ENCODE peak calls at places on chromosomes 4 and X, in six cellular contexts. P, B, G, K, Q and D are unnamed samples.

GRCh38 chrX:119552508-119552907 is 12.7 kb downstream of the STEEP1 start:
- DNase-seq in P (no peak), B (peak; percentile 50), G (no peak), K (no peak), Q (peak; percentile 54), D (no peak)

GRCh38 chr4:53809816-53810215 is 218.5 kb upstream of the LNX1 start:
- DNase-seq in P (no peak), B (no peak), G (no peak), K (no peak), Q (no peak), D (no peak)

GRCh38 chr4:154471924-154472323 is 19.7 kb downstream of the DCHS2 start:
- DNase-seq in P (no peak), B (peak; percentile 22), G (no peak), K (no peak), Q (no peak), D (no peak)

GRCh38 chr4:8472689-8473197 is 32.2 kb downstream of the TRMT44 start:
- DNase-seq in P (no peak), B (peak; percentile 96), G (peak; percentile 46), K (peak; percentile 34), Q (peak; percentile 99), D (peak; percentile 97)

GRCh38 chr4:150139297-150139696 is 61.1 kb downstream of the DCLK2 start:
- DNase-seq in P (no peak), B (no peak), G (no peak), K (no peak), Q (no peak), D (peak; percentile 57)

GRCh38 chr4:92483341-92483740 is 179.6 kb downstream of the GRID2 start:
- DNase-seq in P (no peak), B (no peak), G (no peak), K (no peak), Q (no peak), D (no peak)

GRCh38 chr4:36509816-36510215 is 228.4 kb downstream of the DTHD1 start:
- DNase-seq in P (no peak), B (no peak), G (no peak), K (no peak), Q (no peak), D (no peak)

GRCh38 chrX:17833954-17834353 is 27.1 kb downstream of the RAI2 start:
- DNase-seq in P (no peak), B (no peak), G (no peak), K (no peak), Q (no peak), D (no peak)

GRCh38 chrX:49059209-49060191 is 701 bp downstream of the CCDC120 start:
- DNase-seq in P (no peak), B (no peak), G (no peak), K (no peak), Q (no peak), D (peak; percentile 73)

GRCh38 chr4:20046179-20046578 is 205.5 kb upstream of the SLIT2 start:
- DNase-seq in P (no peak), B (no peak), G (no peak), K (no peak), Q (no peak), D (no peak)

GRCh38 chrX:48905090-48905790 is 6.2 kb downstream of the SLC35A2 start:
- DNase-seq in P (no peak), B (no peak), G (no peak), K (no peak), Q (no peak), D (peak; percentile 38)

GRCh38 chrX:123256378-123256777 is 72.3 kb downstream of the GRIA3 start:
- DNase-seq in P (no peak), B (no peak), G (no peak), K (no peak), Q (no peak), D (peak; percentile 62)

GRCh38 chrX:57821703-57822375 is 88.4 kb downstream of the ZXDA start:
- DNase-seq in P (peak; percentile 24), B (peak; percentile 61), G (no peak), K (peak; percentile 41), Q (peak; percentile 55), D (no peak)

GRCh38 chr4:93285346-93285745 is 543.2 kb upstream of the ATOH1 start:
- DNase-seq in P (no peak), B (no peak), G (no peak), K (no peak), Q (no peak), D (no peak)

GRCh38 chrX:150643958-150644357 is 49.2 kb upstream of the MTMR1 start:
- DNase-seq in P (no peak), B (no peak), G (no peak), K (no peak), Q (no peak), D (no peak)

GRCh38 chr4:185119927-185120630 is 23.0 kb upstream of the SLC25A4 start:
- DNase-seq in P (no peak), B (no peak), G (no peak), K (no peak), Q (peak; percentile 27), D (no peak)

GRCh38 chrX:6456196-6456595 is 78.7 kb downstream of the VCX3A start:
- DNase-seq in P (no peak), B (no peak), G (no peak), K (no peak), Q (no peak), D (no peak)

GRCh38 chr4:42391356-42391675 is 6.0 kb upstream of the SHISA3 start:
- DNase-seq in P (no peak), B (no peak), G (no peak), K (no peak), Q (no peak), D (no peak)

GRCh38 chr4:15479913-15480185 is 10.2 kb downstream of the CC2D2A start:
- DNase-seq in P (no peak), B (peak; percentile 93), G (no peak), K (no peak), Q (peak; percentile 91), D (peak; percentile 74)

GRCh38 chr4:174134361-174134760 is 149.1 kb downstream of the FBXO8 start:
- DNase-seq in P (no peak), B (peak; percentile 36), G (no peak), K (no peak), Q (no peak), D (no peak)

GRCh38 chr4:186037692-186038658 is 31.0 kb upstream of the TLR3 start:
- DNase-seq in P (peak; percentile 67), B (peak; percentile 85), G (no peak), K (peak; percentile 89), Q (peak; percentile 80), D (peak; percentile 89)

GRCh38 chr4:7034262-7035081 is 8.7 kb upstream of the TADA2B start:
- DNase-seq in P (peak; percentile 71), B (peak; percentile 24), G (peak; percentile 89), K (no peak), Q (peak; percentile 67), D (peak; percentile 96)

GRCh38 chr4:75327804-75328512 is 186.2 kb downstream of the RCHY1 start:
- DNase-seq in P (peak; percentile 13), B (peak; percentile 27), G (no peak), K (no peak), Q (no peak), D (peak; percentile 57)

GRCh38 chrX:40244980-40245379 is 147.2 kb upstream of the BCOR start:
- DNase-seq in P (no peak), B (peak; percentile 23), G (no peak), K (no peak), Q (peak; percentile 14), D (no peak)

GRCh38 chr4:147547314-147548056 is 66.6 kb downstream of the EDNRA start:
- DNase-seq in P (no peak), B (peak; percentile 88), G (no peak), K (no peak), Q (peak; percentile 88), D (no peak)

GRCh38 chrX:2921750-2922149 is 7.4 kb downstream of the ARSD start:
- DNase-seq in P (no peak), B (no peak), G (peak; percentile 12), K (no peak), Q (no peak), D (no peak)

GRCh38 chr4:24529555-24529954 is 54.8 kb downstream of the DHX15 start:
- DNase-seq in P (no peak), B (no peak), G (no peak), K (no peak), Q (no peak), D (no peak)
- H3K36me3 ChIP-seq in P (peaks cover 20% of the 10 kb centered on the region), B (peaks cover 10% of the 10 kb centered on the region), G (peaks cover 13% of the 10 kb centered on the region), K (no peaks in the 10 kb centered on the region), Q (peaks cover 14% of the 10 kb centered on the region), D (peaks cover 57% of the 10 kb centered on the region)

GRCh38 chr4:27016551-27016950 is 155.9 kb downstream of the STIM2 start:
- DNase-seq in P (no peak), B (no peak), G (no peak), K (no peak), Q (peak; percentile 50), D (no peak)
- H3K4me3 ChIP-seq in P (no peak overlapping the region), B (no peak overlapping the region), G (no peak overlapping the region), K (no peak overlapping the region), Q (no peak overlapping the region), D (no peak overlapping the region)

GRCh38 chr4:1975391-1975801 is 33.4 kb downstream of the NELFA start:
- DNase-seq in P (peak; percentile 4), B (no peak), G (no peak), K (no peak), Q (no peak), D (peak; percentile 76)
- H3K36me3 ChIP-seq in P (peaks cover 13% of the 10 kb centered on the region), B (peaks cover 40% of the 10 kb centered on the region), G (peaks cover 4% of the 10 kb centered on the region), K (peaks cover 12% of the 10 kb centered on the region), Q (peaks cover 61% of the 10 kb centered on the region), D (peaks cover 83% of the 10 kb centered on the region)

GRCh38 chr4:48490680-48491513 is 845 bp downstream of the ZAR1 start:
- DNase-seq in P (no peak), B (no peak), G (peak; percentile 63), K (no peak), Q (no peak), D (peak; percentile 78)

GRCh38 chr4:48489683-48490011 is 405 bp upstream of the ZAR1 start:
- DNase-seq in P (no peak), B (no peak), G (peak; percentile 47), K (no peak), Q (no peak), D (peak; percentile 77)

GRCh38 chr4:48491514-48492176 is 1.6 kb downstream of the ZAR1 start:
- DNase-seq in P (no peak), B (no peak), G (no peak), K (no peak), Q (no peak), D (peak; percentile 46)

GRCh38 chr4:48493485-48494100 is 3.5 kb downstream of the ZAR1 start:
- DNase-seq in P (no peak), B (peak; percentile 11), G (no peak), K (no peak), Q (no peak), D (peak; percentile 45)

DNA sequence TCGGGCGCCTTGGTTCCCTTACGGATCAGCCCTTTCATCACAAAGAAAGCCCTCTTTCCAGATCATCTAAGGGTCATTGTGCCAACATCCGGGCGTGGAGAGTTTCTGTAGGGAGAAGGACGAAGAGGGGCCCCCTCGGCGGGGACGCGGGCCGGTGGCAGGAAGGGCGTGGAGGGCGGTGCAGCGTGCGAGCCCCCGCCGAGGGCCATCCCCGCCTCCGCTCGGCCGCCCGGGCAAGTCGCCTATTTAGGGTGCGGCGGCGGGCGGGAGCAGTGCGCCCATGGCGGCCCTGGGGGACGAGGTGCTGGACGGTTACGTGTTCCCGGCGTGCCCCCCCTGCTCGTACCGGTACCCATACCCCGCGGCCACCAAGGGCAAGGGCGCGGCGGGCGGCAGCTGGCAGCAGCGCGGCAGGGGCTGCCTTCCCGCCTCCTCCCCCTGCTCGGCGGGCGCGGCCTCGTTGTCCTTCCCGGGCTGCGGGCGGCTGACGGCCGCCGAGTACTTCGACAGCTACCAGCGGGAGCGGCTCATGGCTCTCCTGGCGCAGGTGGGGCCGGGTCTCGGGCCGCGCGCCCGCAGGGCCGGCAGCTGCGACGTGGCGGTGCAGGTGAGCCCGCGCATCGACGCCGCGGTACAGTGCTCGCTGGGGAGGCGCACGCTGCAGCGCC is at the start of gene ZAR1:
- DNase-seq in P (no peak), B (no peak), G (peak; percentile 64), K (no peak), Q (no peak), D (peak; percentile 89)
- H3K4me3 ChIP-seq in P (no peak within 1 kb of the TSS), B (no peak within 1 kb of the TSS), G (peak within 1 kb of the TSS; percentile 40), K (peak within 1 kb of the TSS; percentile 28), Q (peak within 1 kb of the TSS; percentile 27), D (peak within 1 kb of the TSS; percentile 45)

GRCh38 chrX:1400731-1401471 is 9.0 kb upstream of the SLC25A6 start:
- DNase-seq in P (no peak), B (no peak), G (peak; percentile 56), K (no peak), Q (no peak), D (no peak)
- H3K36me3 ChIP-seq in P (peaks cover 22% of the 10 kb centered on the region), B (peaks cover 27% of the 10 kb centered on the region), G (no peaks in the 10 kb centered on the region), K (peaks cover 19% of the 10 kb centered on the region), Q (peaks cover 23% of the 10 kb centered on the region), D (peaks cover 36% of the 10 kb centered on the region)